ENCODE peak calls at places on chromosomes 4 and X, in eight cellular contexts. C is activated CD8-positive, alpha-beta memory T cell treated with anti-CD3 and anti-CD28 coated beads, Interleukin-2, amount 50 U/mL, for 48 hours; L is RWPE1; G is stomach; J is kidney glomerular epithelial cell; S is retinal pigment epithelial cell; N is EL; B is GM04504. D is an unnamed sample.

GRCh38 chrX:150693782-150694574 is 782 bp downstream of the MTMR1 start:
- DNase-seq in C (peak), L (peak), G (peak), J (no peak), S (no peak), N (peak), B (peak), D (peak)

GRCh38 chr4:88003261-88003660 is 4.2 kb upstream of the PKD2 start:
- DNase-seq in C (no peak), L (no peak), G (no peak), J (no peak), S (no peak), N (peak), B (no peak), D (no peak)

GRCh38 chr4:6768539-6768905 is 14.0 kb upstream of the KIAA0232 start:
- DNase-seq in C (no peak), L (no peak), G (no peak), J (no peak), S (no peak), N (peak), B (no peak), D (peak)

GRCh38 chr4:94032754-94033153 is 174.9 kb upstream of the SMARCAD1 start:
- DNase-seq in C (no peak), L (no peak), G (no peak), J (no peak), S (no peak), N (peak), B (no peak), D (peak)

GRCh38 chr4:15778742-15779231 is 659 bp downstream of the CD38 start:
- DNase-seq in C (no peak), L (no peak), G (no peak), J (peak), S (no peak), N (peak), B (no peak), D (peak)

GRCh38 chr4:184953971-184954370 is 64.3 kb upstream of the HELT start:
- DNase-seq in C (no peak), L (no peak), G (no peak), J (no peak), S (no peak), N (no peak), B (no peak), D (no peak)

GRCh38 chr4:168695288-168695687 is 198.4 kb downstream of the PALLD start:
- DNase-seq in C (no peak), L (no peak), G (no peak), J (no peak), S (no peak), N (no peak), B (no peak), D (no peak)

GRCh38 chr4:102606261-102606660 is 105.1 kb downstream of the NFKB1 start:
- DNase-seq in C (no peak), L (no peak), G (no peak), J (no peak), S (no peak), N (no peak), B (no peak), D (no peak)

GRCh38 chrX:119398974-119399771 is at the start of gene SLC25A43:
- DNase-seq in C (peak), L (peak), G (peak), J (no peak), S (no peak), N (peak), B (no peak), D (no peak)

GRCh38 chr4:156884183-156884582 is 87.4 kb downstream of the PDGFC start:
- DNase-seq in C (no peak), L (peak), G (no peak), J (no peak), S (no peak), N (no peak), B (no peak), D (no peak)

GRCh38 chr4:15961778-15962510 is 1.0 kb downstream of the FGFBP2 start:
- DNase-seq in C (no peak), L (no peak), G (no peak), J (no peak), S (no peak), N (no peak), B (no peak), D (no peak)

GRCh38 chr4:159252491-159252890 is 149.6 kb downstream of the RAPGEF2 start:
- DNase-seq in C (no peak), L (no peak), G (no peak), J (no peak), S (no peak), N (no peak), B (no peak), D (no peak)

GRCh38 chrX:21305799-21306336 is 68.3 kb upstream of the CNKSR2 start:
- DNase-seq in C (no peak), L (no peak), G (no peak), J (no peak), S (no peak), N (no peak), B (no peak), D (no peak)

GRCh38 chr4:42501624-42502401 is 104.5 kb downstream of the SHISA3 start:
- DNase-seq in C (no peak), L (no peak), G (no peak), J (no peak), S (peak), N (no peak), B (no peak), D (peak)

GRCh38 chr4:57023104-57023503 is 44.4 kb downstream of the POLR2B start:
- DNase-seq in C (no peak), L (peak), G (no peak), J (peak), S (peak), N (peak), B (peak), D (peak)

GRCh38 chr4:23068287-23068686 is 375.6 kb downstream of the GBA3 start:
- DNase-seq in C (no peak), L (no peak), G (no peak), J (no peak), S (no peak), N (no peak), B (no peak), D (no peak)

GRCh38 chr4:126241631-126242030 is 926.9 kb downstream of the FAT4 start:
- DNase-seq in C (no peak), L (no peak), G (no peak), J (no peak), S (no peak), N (no peak), B (no peak), D (no peak)

GRCh38 chr4:145299380-145300076 is 119.1 kb upstream of the OTUD4 start:
- DNase-seq in C (peak), L (peak), G (no peak), J (peak), S (no peak), N (peak), B (peak), D (peak)

GRCh38 chr4:166875821-166876220 is 358.5 kb downstream of the SPOCK3 start:
- DNase-seq in C (no peak), L (no peak), G (no peak), J (no peak), S (no peak), N (no peak), B (no peak), D (no peak)

GRCh38 chr4:20483416-20483815 is 216.8 kb upstream of the PACRGL start:
- DNase-seq in C (no peak), L (no peak), G (no peak), J (no peak), S (no peak), N (peak), B (no peak), D (no peak)

GRCh38 chrX:38061335-38061734 is 55.0 kb downstream of the SYTL5 start:
- DNase-seq in C (no peak), L (peak), G (no peak), J (peak), S (no peak), N (peak), B (peak), D (peak)

GRCh38 chrX:37896491-37896890 is 49.1 kb upstream of the DYNLT3 start:
- DNase-seq in C (no peak), L (no peak), G (no peak), J (no peak), S (no peak), N (no peak), B (no peak), D (no peak)

GRCh38 chr4:13857397-13857796 is 229.9 kb upstream of the BOD1L1 start:
- DNase-seq in C (no peak), L (no peak), G (no peak), J (no peak), S (no peak), N (no peak), B (no peak), D (no peak)

GRCh38 chr4:128355301-128355700 is 67.7 kb upstream of the PGRMC2 start:
- DNase-seq in C (no peak), L (no peak), G (no peak), J (peak), S (no peak), N (no peak), B (no peak), D (no peak)

GRCh38 chr4:2009651-2010233 is 968 bp upstream of the NELFA start:
- DNase-seq in C (peak), L (peak), G (peak), J (peak), S (peak), N (peak), B (peak), D (peak)

GRCh38 chrX:63963382-63963781 is 178.4 kb upstream of the ARHGEF9 start:
- DNase-seq in C (no peak), L (no peak), G (no peak), J (no peak), S (no peak), N (no peak), B (no peak), D (no peak)

GRCh38 chr4:107219681-107220080 is 183.6 kb upstream of the DKK2 start:
- DNase-seq in C (no peak), L (no peak), G (no peak), J (no peak), S (no peak), N (peak), B (no peak), D (peak)

GRCh38 chr4:138870739-138871633 is 144.6 kb upstream of the NOCT start:
- DNase-seq in C (peak), L (peak), G (peak), J (peak), S (no peak), N (peak), B (peak), D (peak)

GRCh38 chr4:81457921-81458520 is 13.7 kb downstream of the RASGEF1B start:
- DNase-seq in C (no peak), L (no peak), G (no peak), J (no peak), S (no peak), N (no peak), B (no peak), D (no peak)

GRCh38 chr4:41216294-41217019 is 2.1 kb upstream of the APBB2 start:
- DNase-seq in C (peak), L (peak), G (peak), J (peak), S (peak), N (peak), B (no peak), D (peak)

GRCh38 chr4:162164881-162165528 is 1.2 kb upstream of the FSTL5 start:
- DNase-seq in C (no peak), L (peak), G (no peak), J (no peak), S (no peak), N (no peak), B (no peak), D (peak)

GRCh38 chr4:102431608-102431961 is 69.6 kb upstream of the NFKB1 start:
- DNase-seq in C (no peak), L (no peak), G (no peak), J (no peak), S (no peak), N (no peak), B (no peak), D (no peak)

GRCh38 chrX:3697220-3697684 is 16.2 kb downstream of the PRKX start:
- DNase-seq in C (no peak), L (no peak), G (no peak), J (no peak), S (no peak), N (no peak), B (no peak), D (no peak)

GRCh38 chr4:23484689-23485088 is 405.2 kb downstream of the PPARGC1A start:
- DNase-seq in C (no peak), L (no peak), G (no peak), J (no peak), S (no peak), N (no peak), B (no peak), D (peak)

GRCh38 chrX:4322916-4323315 is 609.5 kb upstream of the PRKX start:
- DNase-seq in C (no peak), L (no peak), G (no peak), J (no peak), S (no peak), N (no peak), B (no peak), D (no peak)

GRCh38 chr4:152073738-152074137 is 312.9 kb upstream of the GATB start:
- DNase-seq in C (no peak), L (no peak), G (no peak), J (peak), S (no peak), N (peak), B (no peak), D (peak)

GRCh38 chrX:154486396-154487207 is at the start of gene UBL4A:
- DNase-seq in C (peak), L (no peak), G (peak), J (peak), S (peak), N (peak), B (no peak), D (peak)

GRCh38 chrX:71111141-71111843 is at the start of gene IL2RG:
- DNase-seq in C (peak), L (no peak), G (peak), J (no peak), S (no peak), N (no peak), B (no peak), D (no peak)